ENCODE peak calls at places on chromosomes 3 and 15, in six cellular contexts. One of them, this sample, is unnamed.

GRCh38 chr15:75348563-75349350 is 1.9 kb downstream of the NEIL1 start:
- DNase-seq in HCT116: no peak
- DNase-seq in HepG2: no peak
- DNase-seq in GM12878: no peak
- DNase-seq in K562: peak
- DNase-seq in H1: no peak
- DNase-seq in this sample: peak

GRCh38 chr3:196740476-196741400 is 1.1 kb downstream of the PAK2 start:
- DNase-seq in HCT116: no peak
- DNase-seq in HepG2: peak
- DNase-seq in GM12878: no peak
- DNase-seq in K562: no peak
- DNase-seq in H1: no peak
- DNase-seq in this sample: peak

GRCh38 chr15:96115642-96116041 is 214.9 kb upstream of the NR2F2 start:
- DNase-seq in HCT116: no peak
- DNase-seq in HepG2: no peak
- DNase-seq in GM12878: no peak
- DNase-seq in K562: no peak
- DNase-seq in H1: no peak
- DNase-seq in this sample: no peak

GRCh38 chr15:68469162-68470048 is 37.4 kb upstream of the ITGA11 start:
- DNase-seq in HCT116: no peak
- DNase-seq in HepG2: no peak
- DNase-seq in GM12878: no peak
- DNase-seq in K562: no peak
- DNase-seq in H1: no peak
- DNase-seq in this sample: no peak

GRCh38 chr3:12307136-12307535 is 18.3 kb downstream of the PPARG start:
- DNase-seq in HCT116: no peak
- DNase-seq in HepG2: no peak
- DNase-seq in GM12878: no peak
- DNase-seq in K562: no peak
- DNase-seq in H1: no peak
- DNase-seq in this sample: no peak

GRCh38 chr3:41912280-41912679 is 49.6 kb downstream of the ULK4 start:
- DNase-seq in HCT116: no peak
- DNase-seq in HepG2: no peak
- DNase-seq in GM12878: no peak
- DNase-seq in K562: no peak
- DNase-seq in H1: no peak
- DNase-seq in this sample: no peak

GRCh38 chr3:51703776-51704510 is 2.9 kb upstream of the GRM2 start:
- DNase-seq in HCT116: no peak
- DNase-seq in HepG2: no peak
- DNase-seq in GM12878: no peak
- DNase-seq in K562: no peak
- DNase-seq in H1: no peak
- DNase-seq in this sample: no peak

GRCh38 chr15:87477759-87478687 is 778.5 kb downstream of the NTRK3 start:
- DNase-seq in HCT116: no peak
- DNase-seq in HepG2: no peak
- DNase-seq in GM12878: no peak
- DNase-seq in K562: no peak
- DNase-seq in H1: no peak
- DNase-seq in this sample: peak

GRCh38 chr3:180563411-180563810 is 38.6 kb upstream of the TTC14 start:
- DNase-seq in HCT116: no peak
- DNase-seq in HepG2: no peak
- DNase-seq in GM12878: no peak
- DNase-seq in K562: no peak
- DNase-seq in H1: no peak
- DNase-seq in this sample: no peak
- TF ChIP-seq JUND in HCT116: no peak
- TF ChIP-seq JUND in HepG2: no peak
- TF ChIP-seq JUND in GM12878: no peak
- TF ChIP-seq JUND in K562: no peak
- TF ChIP-seq JUND in H1: no peak
- TF ChIP-seq JUND in this sample: no peak

DNA sequence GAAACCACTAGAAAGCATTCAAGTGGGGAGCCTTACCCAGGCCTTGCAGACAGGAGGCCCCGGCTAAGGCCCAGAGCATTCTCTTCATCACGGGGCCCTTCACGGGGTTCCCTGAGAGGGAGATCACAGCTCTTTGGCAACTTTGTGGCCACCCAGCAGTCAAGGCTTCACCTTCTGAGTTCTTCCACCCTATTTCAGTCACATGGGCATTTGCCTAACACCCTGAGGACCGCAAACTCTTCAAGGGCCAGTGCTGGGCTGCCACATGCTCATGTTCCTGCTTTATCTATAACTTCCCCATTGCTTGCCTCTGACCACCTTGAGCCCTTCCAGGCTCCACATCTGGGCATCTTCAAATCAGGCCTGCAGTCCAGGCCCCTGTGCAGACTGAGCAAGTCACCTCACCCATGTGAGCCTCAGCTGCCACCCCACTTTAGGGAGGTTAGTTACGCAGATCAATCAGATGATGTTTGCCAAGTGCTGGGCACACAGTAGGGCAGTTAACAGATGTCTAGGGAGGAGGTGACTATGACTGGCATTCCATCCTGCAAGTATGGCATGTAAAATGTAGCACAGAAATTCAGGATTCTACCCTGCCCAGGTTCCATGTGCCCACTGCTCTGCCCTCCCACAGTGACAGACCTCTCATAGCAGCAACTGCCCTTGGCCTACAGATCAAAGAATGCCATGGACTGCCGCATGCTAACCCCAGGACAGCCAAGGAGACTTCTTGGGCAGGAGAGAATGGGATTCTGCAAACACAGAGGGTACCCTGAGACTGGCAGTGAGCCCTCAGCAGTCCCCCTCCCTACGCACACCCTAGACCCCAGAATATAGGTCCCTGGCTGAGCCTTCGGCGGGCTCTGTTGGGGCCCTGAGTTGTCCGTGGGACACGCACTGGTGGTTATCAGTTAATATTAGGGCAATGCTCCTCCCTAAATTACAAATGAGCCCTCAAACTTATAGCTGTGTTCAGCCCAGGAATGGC is 37.5 kb upstream of the ZNF710 start:
- DNase-seq in HCT116: no peak
- DNase-seq in HepG2: no peak
- DNase-seq in GM12878: no peak
- DNase-seq in K562: no peak
- DNase-seq in H1: no peak
- DNase-seq in this sample: no peak
- TF ChIP-seq JUND in HCT116: no peak
- TF ChIP-seq JUND in HepG2: no peak
- TF ChIP-seq JUND in GM12878: no peak
- TF ChIP-seq JUND in K562: no peak
- TF ChIP-seq JUND in H1: no peak
- TF ChIP-seq JUND in this sample: no peak

GRCh38 chr3:16079519-16079918 is 95.0 kb upstream of the GALNT15 start:
- DNase-seq in HCT116: no peak
- DNase-seq in HepG2: no peak
- DNase-seq in GM12878: no peak
- DNase-seq in K562: no peak
- DNase-seq in H1: no peak
- DNase-seq in this sample: no peak
- TF ChIP-seq JUND in HCT116: no peak
- TF ChIP-seq JUND in HepG2: no peak
- TF ChIP-seq JUND in GM12878: no peak
- TF ChIP-seq JUND in K562: no peak
- TF ChIP-seq JUND in H1: no peak
- TF ChIP-seq JUND in this sample: no peak

DNA sequence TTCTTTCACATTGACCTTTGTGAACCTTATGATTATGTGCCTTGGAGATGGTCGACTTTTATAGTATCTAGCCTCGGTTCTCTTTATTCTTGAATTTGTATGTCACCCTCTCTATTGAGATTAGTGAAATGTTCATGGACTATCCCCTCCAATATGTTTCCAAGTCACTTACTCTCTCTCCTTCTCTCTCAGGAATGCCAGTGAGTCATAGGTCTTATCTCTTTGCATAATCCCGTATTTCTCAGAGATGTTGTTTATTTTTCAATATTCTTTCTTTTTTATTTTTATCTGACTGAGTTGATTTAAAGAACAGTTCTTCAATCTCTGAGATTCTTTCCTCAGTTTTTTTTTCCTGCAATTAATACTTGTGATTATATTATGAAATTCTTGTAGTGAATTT is 411.6 kb upstream of the CADM2 start:
- DNase-seq in HCT116: no peak
- DNase-seq in HepG2: no peak
- DNase-seq in GM12878: no peak
- DNase-seq in K562: no peak
- DNase-seq in H1: no peak
- DNase-seq in this sample: no peak
- TF ChIP-seq JUND in HCT116: no peak
- TF ChIP-seq JUND in HepG2: no peak
- TF ChIP-seq JUND in GM12878: no peak
- TF ChIP-seq JUND in K562: no peak
- TF ChIP-seq JUND in H1: peak
- TF ChIP-seq JUND in this sample: no peak

GRCh38 chr3:13544293-13544831 is 4.6 kb upstream of the FBLN2 start:
- DNase-seq in HCT116: no peak
- DNase-seq in HepG2: no peak
- DNase-seq in GM12878: no peak
- DNase-seq in K562: no peak
- DNase-seq in H1: no peak
- DNase-seq in this sample: no peak
- TF ChIP-seq JUND in HCT116: no peak
- TF ChIP-seq JUND in HepG2: no peak
- TF ChIP-seq JUND in GM12878: no peak
- TF ChIP-seq JUND in K562: no peak
- TF ChIP-seq JUND in H1: no peak
- TF ChIP-seq JUND in this sample: no peak

GRCh38 chr3:192986399-192986798 is 68.7 kb upstream of the MB21D2 start:
- DNase-seq in HCT116: no peak
- DNase-seq in HepG2: no peak
- DNase-seq in GM12878: no peak
- DNase-seq in K562: no peak
- DNase-seq in H1: no peak
- DNase-seq in this sample: no peak
- TF ChIP-seq JUND in HCT116: no peak
- TF ChIP-seq JUND in HepG2: no peak
- TF ChIP-seq JUND in GM12878: no peak
- TF ChIP-seq JUND in K562: no peak
- TF ChIP-seq JUND in H1: no peak
- TF ChIP-seq JUND in this sample: no peak

GRCh38 chr15:49900836-49901235 is 218.2 kb downstream of the ATP8B4 start:
- DNase-seq in HCT116: no peak
- DNase-seq in HepG2: no peak
- DNase-seq in GM12878: no peak
- DNase-seq in K562: no peak
- DNase-seq in H1: no peak
- DNase-seq in this sample: no peak

GRCh38 chr15:49904296-49904695 is 214.7 kb downstream of the ATP8B4 start:
- DNase-seq in HCT116: no peak
- DNase-seq in HepG2: no peak
- DNase-seq in GM12878: no peak
- DNase-seq in K562: no peak
- DNase-seq in H1: no peak
- DNase-seq in this sample: no peak

GRCh38 chr15:49900036-49900435 is 219.0 kb downstream of the ATP8B4 start:
- DNase-seq in HCT116: no peak
- DNase-seq in HepG2: no peak
- DNase-seq in GM12878: no peak
- DNase-seq in K562: no peak
- DNase-seq in H1: no peak
- DNase-seq in this sample: no peak

GRCh38 chr15:49902791-49903481 is 216.1 kb downstream of the ATP8B4 start:
- DNase-seq in HCT116: no peak
- DNase-seq in HepG2: no peak
- DNase-seq in GM12878: no peak
- DNase-seq in K562: no peak
- DNase-seq in H1: no peak
- DNase-seq in this sample: no peak

GRCh38 chr15:49901867-49902775 is 216.9 kb downstream of the ATP8B4 start:
- DNase-seq in HCT116: no peak
- DNase-seq in HepG2: no peak
- DNase-seq in GM12878: no peak
- DNase-seq in K562: no peak
- DNase-seq in H1: no peak
- DNase-seq in this sample: no peak
- TF ChIP-seq JUND in HCT116: no peak
- TF ChIP-seq JUND in HepG2: no peak
- TF ChIP-seq JUND in GM12878: no peak
- TF ChIP-seq JUND in K562: no peak
- TF ChIP-seq JUND in H1: no peak
- TF ChIP-seq JUND in this sample: no peak

GRCh38 chr3:184291044-184291737 is 7.8 kb upstream of the PSMD2 start:
- DNase-seq in HCT116: no peak
- DNase-seq in HepG2: no peak
- DNase-seq in GM12878: no peak
- DNase-seq in K562: no peak
- DNase-seq in H1: no peak
- DNase-seq in this sample: peak

GRCh38 chr3:184291738-184292445 is 7.1 kb upstream of the PSMD2 start:
- DNase-seq in HCT116: no peak
- DNase-seq in HepG2: no peak
- DNase-seq in GM12878: no peak
- DNase-seq in K562: no peak
- DNase-seq in H1: no peak
- DNase-seq in this sample: no peak

GRCh38 chr3:184295771-184296170 is 3.3 kb upstream of the PSMD2 start:
- DNase-seq in HCT116: no peak
- DNase-seq in HepG2: no peak
- DNase-seq in GM12878: no peak
- DNase-seq in K562: no peak
- DNase-seq in H1: no peak
- DNase-seq in this sample: peak

GRCh38 chr3:184289426-184289938 is 9.6 kb upstream of the PSMD2 start:
- DNase-seq in HCT116: peak
- DNase-seq in HepG2: no peak
- DNase-seq in GM12878: no peak
- DNase-seq in K562: peak
- DNase-seq in H1: peak
- DNase-seq in this sample: peak

DNA sequence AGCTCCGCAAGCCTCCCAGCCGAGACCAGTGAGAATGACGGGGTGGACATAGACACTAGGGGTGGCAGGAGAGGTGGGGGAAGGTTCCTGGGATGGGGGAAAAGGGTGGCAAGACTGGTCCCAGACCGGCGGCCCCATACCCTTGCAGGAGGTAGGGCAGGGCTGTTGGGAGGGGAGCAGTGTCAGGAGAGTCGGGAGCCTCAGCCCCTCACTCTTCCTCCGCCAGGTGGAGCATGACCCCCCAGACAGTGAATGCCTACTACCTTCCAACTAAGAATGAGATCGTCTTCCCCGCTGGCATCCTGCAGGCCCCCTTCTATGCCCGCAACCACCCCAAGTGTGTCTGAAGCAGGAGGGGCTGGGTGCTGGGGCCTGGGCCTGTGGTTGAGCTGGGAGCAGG is 8.7 kb upstream of the PSMD2 start:
- DNase-seq in HCT116: no peak
- DNase-seq in HepG2: no peak
- DNase-seq in GM12878: no peak
- DNase-seq in K562: no peak
- DNase-seq in H1: no peak
- DNase-seq in this sample: peak
- TF ChIP-seq JUND in HCT116: no peak
- TF ChIP-seq JUND in HepG2: no peak
- TF ChIP-seq JUND in GM12878: no peak
- TF ChIP-seq JUND in K562: no peak
- TF ChIP-seq JUND in H1: no peak
- TF ChIP-seq JUND in this sample: no peak